ENCODE peak calls at places on chromosomes 6 and 20, in ten cellular contexts. J, W, S, Y, M, G, B, F, K and P are unnamed samples.

GRCh38 chr6:21710908-21711627 is 117.5 kb downstream of the SOX4 start:
- DNase-seq in J (no peak), W (no peak), S (no peak), Y (no peak), M (no peak), G (no peak), B (no peak), F (no peak), K (no peak), P (no peak)

GRCh38 chr20:47198254-47198671 is 158.2 kb downstream of the ZMYND8 start:
- DNase-seq in J (peak; percentile 15), W (no peak), S (no peak), Y (no peak), M (peak; percentile 43), G (no peak), B (no peak), F (peak; percentile 34), K (no peak), P (peak; percentile 30)

GRCh38 chr6:489762-490161 is 98.2 kb downstream of the IRF4 start:
- DNase-seq in J (no peak), W (no peak), S (no peak), Y (no peak), M (no peak), G (no peak), B (no peak), F (no peak), K (no peak), P (no peak)

GRCh38 chr20:23368316-23369110 is 6.5 kb downstream of the GZF1 start:
- DNase-seq in J (no peak), W (no peak), S (no peak), Y (no peak), M (peak; percentile 59), G (no peak), B (no peak), F (peak; percentile 64), K (no peak), P (peak; percentile 21)

GRCh38 chr6:75167851-75168250 is 38.0 kb downstream of the COL12A1 start:
- DNase-seq in J (no peak), W (no peak), S (no peak), Y (no peak), M (peak; percentile 46), G (no peak), B (no peak), F (no peak), K (no peak), P (peak; percentile 32)

GRCh38 chr6:132461958-132462357 is 51.0 kb downstream of the STX7 start:
- DNase-seq in J (no peak), W (no peak), S (no peak), Y (no peak), M (no peak), G (no peak), B (no peak), F (no peak), K (no peak), P (no peak)

GRCh38 chr20:32522525-32522774 is 62.7 kb downstream of the NOL4L start:
- DNase-seq in J (no peak), W (no peak), S (no peak), Y (no peak), M (no peak), G (no peak), B (no peak), F (no peak), K (no peak), P (no peak)

GRCh38 chr6:147689398-147689797 is 180.9 kb downstream of the SAMD5 start:
- DNase-seq in J (no peak), W (no peak), S (no peak), Y (no peak), M (no peak), G (no peak), B (no peak), F (peak; percentile 54), K (no peak), P (no peak)

GRCh38 chr6:3396503-3397180 is 60.2 kb downstream of the SLC22A23 start:
- DNase-seq in J (no peak), W (no peak), S (no peak), Y (no peak), M (no peak), G (no peak), B (no peak), F (no peak), K (no peak), P (no peak)

GRCh38 chr6:105884426-105884825 is 201.7 kb upstream of the PRDM1 start:
- DNase-seq in J (no peak), W (no peak), S (no peak), Y (no peak), M (no peak), G (no peak), B (peak; percentile 71), F (no peak), K (no peak), P (no peak)

GRCh38 chr20:38127011-38127621 is 38.0 kb downstream of the TGM2 start:
- DNase-seq in J (no peak), W (peak; percentile 54), S (no peak), Y (peak; percentile 78), M (peak; percentile 85), G (peak; percentile 69), B (no peak), F (peak; percentile 83), K (peak; percentile 26), P (peak; percentile 78)

GRCh38 chr6:110529355-110529754 is 52.9 kb upstream of the SLC22A16 start:
- DNase-seq in J (no peak), W (no peak), S (no peak), Y (no peak), M (peak; percentile 75), G (no peak), B (no peak), F (peak; percentile 85), K (no peak), P (peak; percentile 68)

GRCh38 chr6:158439255-158439654 is 120.6 kb upstream of the TMEM181 start:
- DNase-seq in J (no peak), W (no peak), S (no peak), Y (no peak), M (no peak), G (no peak), B (peak; percentile 69), F (no peak), K (no peak), P (no peak)

GRCh38 chr6:148274809-148275208 is 67.8 kb upstream of the SASH1 start:
- DNase-seq in J (no peak), W (no peak), S (no peak), Y (no peak), M (no peak), G (no peak), B (no peak), F (no peak), K (no peak), P (no peak)

GRCh38 chr6:153215242-153215641 is 84.2 kb upstream of the RGS17 start:
- DNase-seq in J (no peak), W (no peak), S (peak; percentile 17), Y (no peak), M (no peak), G (no peak), B (no peak), F (no peak), K (no peak), P (peak; percentile 34)

GRCh38 chr6:163392533-163392932 is 22.0 kb upstream of the QKI start:
- DNase-seq in J (peak; percentile 9), W (peak; percentile 55), S (no peak), Y (peak; percentile 46), M (peak; percentile 33), G (peak; percentile 51), B (no peak), F (peak; percentile 33), K (peak; percentile 15), P (peak; percentile 67)

DNA sequence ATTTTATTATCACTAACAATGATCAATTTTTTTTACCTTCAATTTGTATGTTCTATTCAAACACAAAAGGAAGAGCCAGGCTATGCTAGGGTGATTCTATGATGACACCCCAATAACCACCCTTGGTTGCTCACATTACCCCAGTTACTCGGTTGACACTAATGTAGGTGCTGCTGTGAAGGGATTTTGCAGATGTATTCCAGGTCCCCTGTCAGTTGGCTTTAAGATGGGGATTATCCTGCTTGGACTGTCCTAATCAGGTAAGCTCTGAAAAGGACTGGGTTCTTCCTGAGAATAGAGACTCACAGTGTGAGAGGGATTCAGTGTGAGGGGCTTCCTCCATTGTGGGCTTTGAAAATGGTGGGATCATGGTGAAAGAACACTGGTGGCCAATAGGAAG is 11.9 kb downstream of the HLA-A start:
- DNase-seq in J (no peak), W (no peak), S (no peak), Y (no peak), M (no peak), G (no peak), B (no peak), F (no peak), K (no peak), P (no peak)
- H3K4me3 ChIP-seq in J (no peak overlapping the region), W (no peak overlapping the region), S (no peak overlapping the region), Y (no peak overlapping the region), M (no peak overlapping the region), G (no peak overlapping the region), B (no peak overlapping the region), F (no peak overlapping the region), K (no peak overlapping the region), P (no peak overlapping the region)

DNA sequence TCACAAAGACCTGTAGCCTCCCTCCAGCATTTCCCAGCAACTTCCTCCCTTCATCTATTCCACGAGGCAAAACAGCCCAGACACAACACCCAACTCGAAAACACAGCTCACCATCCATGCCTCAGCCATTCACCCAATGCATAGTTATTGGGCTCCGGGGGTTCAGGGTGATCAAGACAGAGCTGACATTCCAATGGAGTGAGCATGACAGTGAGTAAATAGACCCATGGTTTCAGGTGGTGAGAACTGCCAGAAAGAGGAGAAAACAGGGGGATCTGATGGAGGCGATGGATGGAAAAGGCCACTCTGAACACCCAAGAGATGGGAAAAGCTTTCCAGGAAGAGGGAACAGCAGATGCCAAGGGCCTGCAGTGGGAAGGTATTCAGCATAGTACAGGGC is 5.9 kb downstream of the CASS4 start:
- DNase-seq in J (no peak), W (no peak), S (no peak), Y (no peak), M (peak; percentile 63), G (no peak), B (no peak), F (peak; percentile 58), K (no peak), P (no peak)
- H3K4me1 ChIP-seq in J (no peaks in the 10 kb centered on the region), W (no peaks in the 10 kb centered on the region), S (no peaks in the 10 kb centered on the region), Y (peaks cover 73% of the 10 kb centered on the region), M (peaks cover 74% of the 10 kb centered on the region), G (peaks cover 21% of the 10 kb centered on the region), B (no peaks in the 10 kb centered on the region), F (peaks cover 41% of the 10 kb centered on the region), K (peaks cover 18% of the 10 kb centered on the region), P (peaks cover 31% of the 10 kb centered on the region)

DNA sequence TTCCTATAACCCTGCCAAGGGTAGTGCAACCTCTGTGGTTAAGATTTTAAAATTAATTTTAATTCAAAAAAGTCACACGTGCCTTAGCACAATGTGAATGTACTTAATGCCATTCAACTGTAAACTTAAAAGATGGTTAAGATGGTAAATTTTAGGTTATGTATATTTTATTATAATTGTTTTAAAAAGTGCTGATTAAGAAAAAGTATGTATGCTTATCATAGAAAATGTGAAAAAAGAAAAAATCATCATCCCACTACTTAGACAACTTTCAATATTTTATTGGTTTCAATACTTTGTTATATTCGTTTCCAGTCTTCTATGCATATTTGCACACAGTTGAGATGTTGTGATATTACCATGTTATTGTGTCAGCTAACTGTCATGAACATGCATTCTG is 18.7 kb downstream of the ARFGEF2 start:
- DNase-seq in J (no peak), W (no peak), S (no peak), Y (no peak), M (no peak), G (no peak), B (no peak), F (no peak), K (no peak), P (no peak)
- H4K20me1 ChIP-seq in J (peaks cover 41% of the 10 kb centered on the region), W (peaks cover 70% of the 10 kb centered on the region), S (peaks cover 19% of the 10 kb centered on the region), Y (peaks cover 7% of the 10 kb centered on the region), M (peaks cover 12% of the 10 kb centered on the region), G (peaks cover 20% of the 10 kb centered on the region), B (no peaks in the 10 kb centered on the region), F (peaks cover 36% of the 10 kb centered on the region), K (no peaks in the 10 kb centered on the region), P (no peaks in the 10 kb centered on the region)

GRCh38 chr6:145530454-145530853 is 204.9 kb downstream of the EPM2A start:
- DNase-seq in J (no peak), W (no peak), S (no peak), Y (no peak), M (no peak), G (no peak), B (no peak), F (no peak), K (no peak), P (no peak)
- H3K4me3 ChIP-seq in J (no peak overlapping the region), W (no peak overlapping the region), S (no peak overlapping the region), Y (no peak overlapping the region), M (no peak overlapping the region), G (no peak overlapping the region), B (no peak overlapping the region), F (no peak overlapping the region), K (no peak overlapping the region), P (no peak overlapping the region)